ENCODE peak calls at places on chromosomes 12 and 14, in four cellular contexts. L is germinal center; V is effector CD4-positive, alpha-beta T cell; M is frontal cortex. S is an unnamed sample.

GRCh38 chr12:6231359-6232268 is 31.4 kb downstream of the CD9 start:
- DNase-seq in L (no peak), M (no peak), V (no peak), S (no peak)

GRCh38 chr12:98725481-98726247 is 80.6 kb downstream of the APAF1 start:
- DNase-seq in V (peak), L (peak), M (no peak), S (no peak)

GRCh38 chr12:103966736-103967135 is 1.1 kb downstream of the TDG start:
- DNase-seq in L (no peak), V (no peak), M (no peak), S (no peak)

GRCh38 chr14:28879571-28879970 is 113.0 kb downstream of the FOXG1 start:
- DNase-seq in L (no peak), M (no peak), V (no peak), S (no peak)

GRCh38 chr14:52025310-52025709 is 36.0 kb downstream of the RTRAF start:
- DNase-seq in V (no peak), M (no peak), L (no peak), S (no peak)

GRCh38 chr12:29191267-29191889 is 42.3 kb downstream of the FAR2 start:
- DNase-seq in V (no peak), M (no peak), L (no peak), S (no peak)

GRCh38 chr12:85527192-85527591 is 247.2 kb downstream of the ALX1 start:
- DNase-seq in V (no peak), M (no peak), L (no peak), S (no peak)

GRCh38 chr12:123453165-123453564 is 4.8 kb upstream of the SNRNP35 start:
- DNase-seq in M (no peak), L (no peak), V (no peak), S (peak)

GRCh38 chr12:31524791-31525495 is 66.0 kb downstream of the DENND5B start:
- DNase-seq in V (no peak), M (no peak), L (no peak), S (no peak)

GRCh38 chr14:104688755-104689619 is at the start of gene INF2:
- DNase-seq in L (peak), M (peak), V (peak), S (peak)

GRCh38 chr14:91021991-91022621 is 38.3 kb downstream of the RPS6KA5 start:
- DNase-seq in V (no peak), M (no peak), L (no peak), S (no peak)

GRCh38 chr12:104578453-104578852 is 121.7 kb downstream of the CHST11 start:
- DNase-seq in V (no peak), L (no peak), M (no peak), S (no peak)

GRCh38 chr12:81123611-81124010 is 45.7 kb downstream of the ACSS3 start:
- DNase-seq in V (no peak), M (no peak), L (no peak), S (no peak)

GRCh38 chr12:123270380-123271181 is 1.1 kb downstream of the CDK2AP1 start:
- DNase-seq in M (no peak), V (no peak), L (no peak), S (no peak)

GRCh38 chr12:58247633-58248032 is 306.3 kb downstream of the ATP23 start:
- DNase-seq in L (no peak), V (no peak), M (no peak), S (no peak)

GRCh38 chr12:19223018-19223417 is 93.5 kb downstream of the PLEKHA5 start:
- DNase-seq in M (no peak), L (no peak), V (no peak), S (no peak)

GRCh38 chr12:6925543-6926279 is 2.0 kb upstream of the ATN1 start:
- DNase-seq in M (peak), L (no peak), V (no peak), S (no peak)

GRCh38 chr12:13124661-13125505 is 21.4 kb upstream of the GSG1 start:
- DNase-seq in M (no peak), L (no peak), V (no peak), S (no peak)

GRCh38 chr14:100653409-100653808 is 66.2 kb upstream of the BEGAIN start:
- DNase-seq in M (no peak), V (no peak), L (peak), S (peak)

GRCh38 chr12:112375105-112375504 is 7.1 kb downstream of the HECTD4 start:
- DNase-seq in V (no peak), L (no peak), M (no peak), S (no peak)

GRCh38 chr12:121132601-121133481 is at the start of gene P2RX7:
- DNase-seq in V (peak), M (peak), L (peak), S (peak)